ENCODE peak calls at places on chromosome 16, in ten cellular contexts. O is right lobe of liver; X is upper lobe of right lung; U is body of pancreas; F is effector memory CD4-positive, alpha-beta T cell; W is HepG2; T is transverse colon; E is A549; S is IMR-90; H is CD8-positive, alpha-beta memory T cell. A is an unnamed sample. For H3K4me1, the result is how much of the 10 kb centered on the place peaks cover.

GRCh38 chr16:80060470-80060869 is 459.9 kb upstream of the MAF start:
- DNase-seq in O (no peak), T (no peak), W (no peak), S (no peak), H (no peak), F (no peak), X (no peak), U (no peak), E (peak), A (no peak)

GRCh38 chr16:55142405-55142804 is 181.6 kb upstream of the IRX6 start:
- DNase-seq in E (no peak), H (no peak), T (no peak), F (no peak), O (no peak), U (no peak), W (no peak), X (no peak), S (no peak), A (no peak)

GRCh38 chr16:35148748-35149147 is 1689.3 kb downstream of the TP53TG3F start:
- DNase-seq in S (no peak), F (no peak), W (no peak), X (no peak), E (no peak), U (no peak), H (no peak), O (no peak), T (no peak), A (no peak)

GRCh38 chr16:50501251-50501650 is 46.9 kb upstream of the NKD1 start:
- DNase-seq in E (no peak), S (no peak), T (no peak), X (no peak), W (no peak), U (no peak), F (no peak), H (no peak), O (no peak), A (no peak)

GRCh38 chr16:51500306-51500705 is 349.2 kb upstream of the SALL1 start:
- DNase-seq in W (no peak), H (no peak), X (no peak), U (no peak), E (peak), T (no peak), S (peak), O (no peak), F (no peak), A (no peak)

GRCh38 chr16:154223-155030 is 2.0 kb downstream of the HBZ start:
- DNase-seq in S (peak), H (no peak), W (no peak), U (peak), F (no peak), X (peak), T (peak), O (peak), E (no peak), A (no peak)

GRCh38 chr16:87328846-87329245 is 11.7 kb upstream of the C16orf95 start:
- DNase-seq in O (peak), E (no peak), U (no peak), X (peak), F (no peak), S (no peak), T (peak), H (no peak), W (no peak), A (no peak)

GRCh38 chr16:47142469-47143328 is 1.0 kb downstream of the NETO2 start:
- DNase-seq in F (no peak), T (peak), S (peak), X (peak), W (no peak), H (no peak), O (peak), E (peak), U (peak), A (no peak)

GRCh38 chr16:720990-721764 is at the start of gene ANTKMT:
- DNase-seq in T (peak), E (peak), F (peak), U (peak), H (peak), X (peak), S (peak), O (peak), W (peak), A (peak)

GRCh38 chr16:30697264-30698138 is 1.5 kb upstream of the SRCAP start:
- DNase-seq in F (no peak), H (no peak), W (no peak), O (no peak), T (no peak), E (no peak), S (peak), X (no peak), U (no peak), A (no peak)

GRCh38 chr16:83835972-83836566 is 28.3 kb downstream of the HSBP1 start:
- DNase-seq in H (no peak), F (no peak), T (no peak), W (no peak), E (peak), U (no peak), O (no peak), X (no peak), S (peak), A (peak)

GRCh38 chr16:11372073-11372923 is 27.0 kb downstream of the RMI2 start:
- DNase-seq in H (no peak), S (no peak), E (no peak), T (no peak), U (no peak), X (peak), O (peak), W (no peak), F (no peak), A (no peak)

GRCh38 chr16:3071655-3072054 is 6.2 kb downstream of the IL32 start:
- DNase-seq in T (no peak), X (no peak), F (no peak), W (no peak), S (no peak), O (peak), E (no peak), U (no peak), H (no peak), A (no peak)

GRCh38 chr16:50166511-50167500 is 13.7 kb downstream of the TENT4B start:
- DNase-seq in X (no peak), F (no peak), O (no peak), S (no peak), U (no peak), W (peak), E (no peak), T (no peak), H (no peak), A (peak)

GRCh38 chr16:15682105-15682570 is 32.1 kb downstream of the NDE1 start:
- DNase-seq in T (peak), F (peak), W (peak), U (peak), S (peak), H (no peak), O (no peak), X (no peak), E (peak), A (peak)

GRCh38 chr16:5874899-5875298 is 777.3 kb upstream of the EEF2KMT start:
- DNase-seq in E (no peak), X (no peak), O (no peak), T (no peak), S (no peak), W (no peak), U (no peak), H (no peak), F (no peak), A (no peak)

DNA sequence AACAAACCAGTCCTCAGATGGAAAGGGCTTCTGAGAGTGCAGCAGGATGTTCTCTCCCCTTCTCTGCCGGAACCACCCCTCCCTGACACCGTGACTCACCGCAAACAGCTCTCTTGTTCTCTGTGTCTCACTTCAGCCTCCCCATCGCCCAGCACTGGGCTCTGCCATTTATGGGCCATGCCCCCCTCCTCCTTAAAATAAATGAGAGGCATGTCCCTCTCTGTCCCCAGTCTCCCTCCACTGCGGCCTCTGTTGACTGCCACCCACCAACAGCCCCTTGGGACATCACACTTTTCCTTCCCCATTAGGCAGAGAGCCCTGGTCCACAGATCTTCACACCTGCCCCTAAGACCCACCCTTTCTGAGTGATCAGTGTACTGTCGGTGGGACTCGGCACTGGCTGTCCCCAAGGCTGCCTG is 6.3 kb downstream of the CCDC102A start:
- DNase-seq in F (peak), E (no peak), T (peak), H (peak), U (no peak), X (peak), S (peak), W (peak), O (peak), A (peak)
- H3K4me1 ChIP-seq in F (half or more), E (half or more), T (under half), H (half or more), U (under half), X (under half), S (under half), W (half or more), O (under half), A (under half)

GRCh38 chr16:53882310-53882709 is 178.4 kb downstream of the FTO start:
- DNase-seq in T (no peak), S (no peak), X (no peak), O (no peak), W (no peak), H (no peak), F (no peak), U (no peak), E (peak), A (no peak)
- H3K27ac ChIP-seq in T (no peak), S (no peak), X (no peak), O (no peak), W (peak), H (no peak), F (no peak), U (no peak), E (peak), A (no peak)

GRCh38 chr16:85687651-85688471 is 893 bp downstream of the GINS2 start:
- DNase-seq in U (no peak), S (no peak), E (no peak), W (no peak), O (peak), H (no peak), T (peak), F (no peak), X (no peak), A (peak)

GRCh38 chr16:85688586-85689284 is at the start of gene GINS2:
- DNase-seq in F (peak), X (peak), U (peak), H (peak), W (peak), O (peak), T (peak), E (peak), S (peak), A (peak)

GRCh38 chr16:85689950-85690320 is 1.2 kb upstream of the GINS2 start:
- DNase-seq in E (no peak), F (no peak), U (no peak), X (no peak), T (no peak), H (no peak), O (peak), S (no peak), W (no peak), A (no peak)

GRCh38 chr16:85690469-85691064 is 1.8 kb upstream of the GINS2 start:
- DNase-seq in U (peak), E (no peak), S (no peak), O (peak), T (no peak), F (no peak), W (peak), X (no peak), H (no peak), A (no peak)

GRCh38 chr16:85689285-85689949 is 663 bp upstream of the GINS2 start:
- DNase-seq in X (no peak), W (no peak), H (no peak), S (no peak), E (no peak), O (peak), T (no peak), F (no peak), U (peak), A (no peak)
- H3K4me3 ChIP-seq in X (peak), W (peak), H (peak), S (peak), E (peak), O (peak), T (peak), F (peak), U (no peak), A (no peak)

GRCh38 chr16:26491271-26491670 is 575.5 kb upstream of the C16orf82 start:
- DNase-seq in U (no peak), H (no peak), F (no peak), S (no peak), O (no peak), X (no peak), W (no peak), T (no peak), E (no peak), A (no peak)

GRCh38 chr16:26491962-26492361 is 574.8 kb upstream of the C16orf82 start:
- DNase-seq in X (no peak), E (no peak), F (no peak), H (no peak), S (no peak), W (no peak), O (no peak), T (no peak), U (no peak), A (no peak)
- H3K4me1 ChIP-seq in X (under half), E (under half), F (under half), H (under half), S (under half), W (under half), O (under half), T (under half), U (under half), A (under half)

GRCh38 chr16:78275420-78275819 is 176.0 kb downstream of the WWOX start:
- DNase-seq in T (no peak), O (no peak), H (no peak), S (no peak), E (no peak), X (no peak), W (no peak), U (no peak), F (no peak), A (no peak)
- H3K27ac ChIP-seq in T (no peak), O (no peak), H (no peak), S (no peak), E (no peak), X (no peak), W (no peak), U (no peak), F (no peak), A (no peak)

GRCh38 chr16:68528686-68529379 is 10.3 kb upstream of the ZFP90 start:
- DNase-seq in H (peak), O (peak), U (peak), E (peak), W (peak), X (peak), S (peak), T (peak), F (peak), A (peak)
- H3K4me3 ChIP-seq in H (no peak), O (no peak), U (no peak), E (peak), W (no peak), X (peak), S (no peak), T (peak), F (no peak), A (no peak)

GRCh38 chr16:67483150-67483549 is at the start of gene AGRP:
- DNase-seq in H (no peak), T (no peak), X (no peak), U (no peak), F (no peak), W (no peak), S (no peak), E (no peak), O (no peak), A (no peak)

GRCh38 chr16:67482260-67482924 is 955 bp downstream of the AGRP start:
- DNase-seq in U (no peak), W (no peak), F (no peak), S (no peak), H (no peak), X (no peak), E (no peak), O (no peak), T (peak), A (no peak)

GRCh38 chr16:67483731-67484525 is 581 bp upstream of the AGRP start:
- DNase-seq in X (no peak), E (no peak), O (no peak), U (no peak), F (no peak), T (no peak), H (no peak), S (peak), W (no peak), A (no peak)

GRCh38 chr16:67481561-67482259 is 753 bp upstream of the ATP6V0D1 start:
- DNase-seq in T (peak), S (peak), O (peak), U (peak), W (peak), F (no peak), H (no peak), E (no peak), X (peak), A (peak)

DNA sequence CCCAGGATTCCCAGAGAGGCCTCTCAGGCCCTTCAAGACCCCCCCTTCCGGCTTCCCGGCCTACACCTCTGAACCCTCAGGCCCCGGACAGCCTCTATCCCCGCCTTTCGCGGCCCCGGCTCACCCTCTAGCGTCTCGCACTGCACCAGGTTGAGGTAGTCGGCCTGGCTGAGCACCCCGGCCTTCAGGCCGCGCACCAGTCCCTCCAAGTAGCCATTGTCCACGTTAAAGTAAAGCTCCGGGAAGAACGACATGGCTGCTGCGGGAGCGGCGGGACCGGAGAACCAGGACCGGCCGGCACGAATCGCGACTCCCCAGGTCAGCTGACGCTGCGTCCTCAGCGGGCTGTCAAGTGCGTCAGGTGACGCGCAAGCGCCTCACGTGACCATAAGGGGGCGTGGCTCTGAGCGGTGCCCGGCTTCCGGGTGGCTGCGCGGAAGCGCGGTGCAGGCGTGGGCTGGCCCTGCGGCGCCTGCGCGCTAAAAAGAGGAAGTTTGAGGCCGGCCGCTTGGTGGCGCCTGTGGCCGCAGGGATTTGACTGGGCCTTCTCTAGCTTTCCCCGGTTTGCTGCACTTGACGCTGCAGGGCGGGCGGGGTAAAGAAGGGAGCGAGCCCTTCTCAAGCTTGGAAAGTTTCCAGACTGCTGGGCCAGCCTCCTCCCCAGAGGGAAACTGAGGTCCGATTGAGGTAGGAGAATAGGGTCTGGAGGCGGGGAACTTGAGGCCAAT is at the start of gene ATP6V0D1:
- DNase-seq in O (peak), W (peak), U (peak), T (peak), H (peak), X (peak), E (peak), S (peak), F (peak), A (peak)
- H3K4me1 ChIP-seq in O (under half), W (half or more), U (half or more), T (under half), H (under half), X (half or more), E (under half), S (under half), F (under half), A (under half)

DNA sequence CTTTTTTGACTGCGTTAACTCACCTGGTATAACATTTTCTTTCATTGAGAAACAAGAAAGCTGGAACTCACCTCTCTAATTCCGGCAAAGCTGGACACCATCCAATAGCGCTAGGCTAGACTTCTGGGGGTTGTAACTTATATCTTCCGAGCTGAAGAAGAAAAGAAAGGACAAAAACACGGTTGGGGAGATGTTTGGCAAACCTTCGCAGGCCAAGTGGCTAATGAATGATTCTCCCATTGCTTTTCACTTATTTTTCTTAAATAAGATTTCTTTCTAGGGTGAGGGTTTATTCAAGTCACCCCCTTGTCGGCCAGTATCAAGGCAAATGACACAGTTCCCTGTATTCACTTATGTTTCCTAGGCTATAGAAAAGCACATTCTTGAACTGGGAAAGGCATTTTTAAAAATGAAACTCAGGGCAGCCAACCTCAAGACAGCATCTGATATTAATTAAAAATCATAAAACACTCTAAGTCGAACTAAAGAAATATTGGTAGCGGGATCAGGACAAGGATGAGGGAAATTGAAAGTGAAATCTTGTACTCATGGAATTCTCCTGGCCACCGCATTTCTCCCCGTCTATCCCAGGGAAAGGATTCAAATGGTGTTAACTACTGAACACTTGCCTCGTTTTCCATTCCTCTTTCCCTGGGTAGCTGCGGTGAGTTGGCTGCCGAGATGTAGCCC is 95.9 kb upstream of the ZFHX3 start:
- DNase-seq in O (no peak), F (no peak), E (no peak), U (peak), H (no peak), W (no peak), X (no peak), T (no peak), S (no peak), A (peak)
- H3K27ac ChIP-seq in O (peak), F (no peak), E (no peak), U (no peak), H (no peak), W (no peak), X (peak), T (no peak), S (no peak), A (peak)

GRCh38 chr16:65117701-65118448 is 4.0 kb downstream of the CDH11 start:
- DNase-seq in W (peak), E (peak), U (peak), O (peak), H (no peak), X (no peak), T (peak), F (no peak), S (peak), A (peak)
- H3K4me3 ChIP-seq in W (no peak), E (no peak), U (no peak), O (no peak), H (no peak), X (no peak), T (no peak), F (no peak), S (peak), A (no peak)

A was measured in small intestine.